ENCODE peak calls at places on chromosomes 2 and 18, in five cellular contexts. E is RWPE1, M is spleen, C is nephron progenitor cell, R is foreskin keratinocyte. A is an unnamed sample.

GRCh38 chr2:97645112-97645699 is 656 bp upstream of the COX5B start:
- DNase-seq in R (no peak), C (peak; percentile 24), M (peak; percentile 91), E (peak; percentile 9), A (no peak)

GRCh38 chr2:25042321-25043240 is 705 bp downstream of the EFR3B start:
- DNase-seq in E (no peak), M (no peak), R (peak; percentile 9), C (peak; percentile 63), A (peak; percentile 87)

GRCh38 chr2:230907361-230908093 is 17.5 kb downstream of the GPR55 start:
- DNase-seq in C (no peak), E (no peak), M (peak; percentile 53), R (no peak), A (no peak)

GRCh38 chr18:21134895-21135294 is 23.3 kb upstream of the ROCK1 start:
- DNase-seq in E (no peak), C (no peak), R (no peak), M (no peak), A (no peak)

GRCh38 chr2:15504882-15505663 is 56.1 kb downstream of the NBAS start:
- DNase-seq in C (no peak), E (no peak), R (no peak), M (no peak), A (no peak)

GRCh38 chr2:197128126-197128525 is 182.5 kb downstream of the ANKRD44 start:
- DNase-seq in M (no peak), C (no peak), E (no peak), R (no peak), A (no peak)

GRCh38 chr2:227033471-227034148 is 130.4 kb downstream of the COL4A4 start:
- DNase-seq in M (peak; percentile 76), C (peak; percentile 60), R (peak; percentile 6), E (peak; percentile 23), A (no peak)

GRCh38 chr2:233901884-233902283 is 15.3 kb upstream of the TRPM8 start:
- DNase-seq in R (no peak), E (no peak), C (no peak), M (no peak), A (no peak)

GRCh38 chr2:55721601-55722215 is 28.1 kb upstream of the PNPT1 start:
- DNase-seq in R (peak; percentile 71), M (no peak), E (peak; percentile 55), C (no peak), A (no peak)

GRCh38 chr2:28373854-28374253 is 18.8 kb upstream of the FOSL2 start:
- DNase-seq in M (no peak), E (no peak), R (no peak), C (no peak), A (no peak)

GRCh38 chr18:44943201-44943881 is 262.7 kb downstream of the SETBP1 start:
- DNase-seq in C (peak; percentile 17), E (no peak), R (peak; percentile 19), M (no peak), A (no peak)

GRCh38 chr2:57050007-57050406 is 866.2 kb downstream of the CCDC85A start:
- DNase-seq in E (no peak), C (no peak), R (no peak), M (no peak), A (no peak)

GRCh38 chr2:10136187-10136934 is 13.8 kb downstream of the RRM2 start:
- DNase-seq in E (no peak), C (no peak), M (peak; percentile 45), R (no peak), A (no peak)

GRCh38 chr2:85188852-85189251 is 55.7 kb downstream of the TCF7L1 start:
- DNase-seq in E (no peak), C (no peak), M (peak; percentile 4), R (no peak), A (no peak)

GRCh38 chr2:24491626-24492282 is 700 bp downstream of the NCOA1 start:
- DNase-seq in C (peak; percentile 75), E (peak; percentile 20), M (peak; percentile 94), R (no peak), A (no peak)

GRCh38 chr2:27671235-27671634 is 7.5 kb downstream of the SLC4A1AP start:
- DNase-seq in R (no peak), C (no peak), M (no peak), E (no peak), A (no peak)

GRCh38 chr2:197229509-197230458 is 80.8 kb downstream of the ANKRD44 start:
- DNase-seq in C (no peak), M (no peak), R (no peak), E (no peak), A (no peak)

GRCh38 chr18:9095297-9096012 is 7.0 kb upstream of the NDUFV2 start:
- DNase-seq in R (no peak), M (no peak), E (no peak), C (no peak), A (no peak)

GRCh38 chr2:170733821-170734600 is 18.9 kb downstream of the SP5 start:
- DNase-seq in R (peak; percentile 84), M (no peak), C (no peak), E (no peak), A (no peak)

GRCh38 chr2:24489942-24490673 is 946 bp upstream of the NCOA1 start:
- DNase-seq in M (no peak), C (peak; percentile 12), R (peak; percentile 70), E (peak; percentile 62), A (no peak)

GRCh38 chr18:49017813-49018552 is 67.2 kb upstream of the SMAD7 start:
- DNase-seq in R (no peak), M (peak; percentile 73), C (no peak), E (no peak), A (peak; percentile 7)

GRCh38 chr2:209472386-209472832 is 48.6 kb downstream of the MAP2 start:
- DNase-seq in C (no peak), R (peak; percentile 69), E (no peak), M (no peak), A (no peak)

GRCh38 chr2:203437516-203437915 is 97.6 kb downstream of the RAPH1 start:
- DNase-seq in E (no peak), M (no peak), R (no peak), C (no peak), A (no peak)

GRCh38 chr2:203802277-203803045 is 65.1 kb upstream of the CTLA4 start:
- DNase-seq in R (no peak), M (no peak), C (no peak), E (no peak), A (no peak)

GRCh38 chr18:3333056-3333720 is 71.3 kb downstream of the MYL12B start:
- DNase-seq in C (no peak), M (no peak), E (no peak), R (no peak), A (no peak)

GRCh38 chr18:33745396-33745795 is 167.4 kb downstream of the ASXL3 start:
- DNase-seq in E (no peak), R (no peak), M (no peak), C (no peak), A (no peak)

GRCh38 chr2:199457147-199458016 is at the start of gene SATB2:
- DNase-seq in M (peak; percentile 81), R (peak; percentile 61), C (peak; percentile 69), E (peak; percentile 68), A (peak; percentile 88)

GRCh38 chr2:20322527-20323300 is 27.9 kb downstream of the PUM2 start:
- DNase-seq in E (no peak), M (no peak), C (no peak), R (no peak), A (no peak)

GRCh38 chr2:84849271-84849952 is 31.5 kb downstream of the TRABD2A start:
- DNase-seq in C (no peak), R (peak; percentile 6), M (no peak), E (peak; percentile 40), A (no peak)

GRCh38 chr2:10434885-10435419 is 13.2 kb downstream of the ODC1 start:
- DNase-seq in M (peak; percentile 95), E (peak; percentile 82), R (no peak), C (peak; percentile 91), A (no peak)

GRCh38 chr2:134250840-134251461 is 2.9 kb upstream of the MGAT5 start:
- DNase-seq in C (no peak), M (no peak), E (no peak), R (no peak), A (no peak)

GRCh38 chr2:147543056-147543455 is 301.8 kb upstream of the ACVR2A start:
- DNase-seq in C (no peak), M (no peak), R (peak; percentile 58), E (no peak), A (no peak)

GRCh38 chr2:17470855-17471641 is 47.2 kb downstream of the RAD51AP2 start:
- DNase-seq in E (no peak), C (peak; percentile 4), R (peak; percentile 84), M (no peak), A (no peak)

GRCh38 chr2:220660277-220661155 is 911.6 kb downstream of the EPHA4 start:
- DNase-seq in M (no peak), E (no peak), R (peak; percentile 32), C (no peak), A (no peak)

GRCh38 chr2:121004271-121004812 is 268.7 kb downstream of the GLI2 start:
- DNase-seq in M (no peak), R (no peak), C (no peak), E (no peak), A (no peak)

DNA sequence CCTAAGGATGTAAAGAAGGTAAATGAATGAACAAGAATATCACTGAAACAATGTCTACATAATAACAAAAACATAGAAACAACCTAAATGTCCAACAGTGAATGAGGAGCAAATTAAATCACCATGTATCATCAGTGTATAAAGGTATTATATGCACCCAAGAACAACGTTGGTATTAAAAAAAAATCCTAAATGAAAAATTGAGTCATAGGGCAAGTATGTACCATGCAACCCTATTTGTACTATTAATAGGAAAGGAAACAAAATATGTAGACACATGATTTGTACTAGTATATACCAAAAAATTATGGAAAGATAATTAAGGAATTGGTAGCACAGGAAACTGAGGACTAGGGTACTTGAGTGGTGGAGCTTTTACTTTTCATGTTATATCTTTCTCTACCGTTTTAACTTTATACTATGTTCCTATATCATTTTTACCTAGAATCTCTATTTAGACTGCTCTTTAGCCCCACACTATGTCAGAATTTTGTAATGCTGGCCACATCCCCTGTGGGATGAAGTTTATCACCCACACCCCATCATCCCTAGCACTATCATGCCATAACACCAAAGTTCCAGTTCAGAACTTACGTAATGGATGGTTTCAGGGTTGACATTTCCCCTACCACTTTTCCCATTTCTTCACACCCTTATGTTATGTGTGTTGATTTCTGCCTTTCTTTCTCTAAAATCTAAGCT is 25.6 kb downstream of the IKZF2 start:
- DNase-seq in C (no peak), E (no peak), M (no peak), R (peak; percentile 66), A (no peak)
- TF ChIP-seq CTCF in C (no peak), E (no peak), M (peak; percentile 20), R (peak; percentile 40), A (no peak)

DNA sequence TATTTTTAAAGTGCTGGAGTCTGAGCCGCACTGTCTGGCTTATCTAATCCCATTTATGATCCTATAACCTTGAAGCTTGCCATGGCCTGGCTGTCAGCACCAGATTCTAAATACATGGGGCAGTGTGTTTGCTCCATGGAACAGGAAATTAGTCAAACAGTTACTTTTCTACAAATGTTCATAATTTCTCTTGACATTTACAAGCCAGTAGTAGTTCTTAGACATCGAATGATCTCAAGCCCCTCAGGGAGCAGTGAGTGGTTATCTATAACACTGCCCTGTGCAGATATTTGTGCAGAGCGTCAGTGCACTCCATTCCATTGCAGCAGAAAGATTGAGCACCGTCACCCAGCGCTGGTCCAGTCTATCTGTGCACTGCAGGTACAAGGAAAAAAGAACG is 205.2 kb downstream of the AGPS start:
- DNase-seq in C (no peak), R (no peak), M (no peak), E (no peak), A (no peak)
- TF ChIP-seq CTCF in C (no peak), R (no peak), M (no peak), E (no peak), A (no peak)

GRCh38 chr2:111707700-111708099 is 176.3 kb downstream of the ANAPC1 start:
- DNase-seq in E (no peak), R (no peak), C (no peak), M (no peak), A (peak; percentile 70)
- TF ChIP-seq CTCF in E (no peak), R (no peak), C (no peak), M (no peak), A (no peak)

GRCh38 chr2:40760071-40760666 is 308.3 kb upstream of the SLC8A1 start:
- DNase-seq in M (no peak), C (peak; percentile 19), R (peak; percentile 52), E (peak; percentile 22), A (peak; percentile 20)
- TF ChIP-seq CTCF in M (peak; percentile 46), C (peak; percentile 70), R (peak; percentile 95), E (peak; percentile 69), A (peak; percentile 33)

A was measured in lower leg skin.